ENCODE peak calls at places on chromosomes 7 and 10, in eight cellular contexts. T, I, S, L, A, E, H and M are unnamed samples. For H3K4me1, the result is how much of the 10 kb centered on the place peaks cover.

GRCh38 chr10:116620423-116621400 is at the start of gene PNLIPRP2:
- DNase-seq in A (peak), L (no peak), S (no peak), T (no peak), H (no peak), E (no peak), I (no peak), M (no peak)

GRCh38 chr10:132140167-132140925 is 46.4 kb upstream of the DPYSL4 start:
- DNase-seq in E (no peak), I (no peak), H (peak), S (peak), L (peak), A (no peak), T (no peak), M (no peak)

GRCh38 chr7:103065666-103066065 is 8.9 kb downstream of the FBXL13 start:
- DNase-seq in E (peak), T (no peak), I (peak), H (no peak), A (peak), S (no peak), L (no peak), M (no peak)

GRCh38 chr7:99837649-99838361 is 10.0 kb downstream of the CYP3A43 start:
- DNase-seq in T (no peak), L (no peak), S (no peak), E (no peak), A (no peak), H (no peak), I (no peak), M (no peak)

GRCh38 chr10:52631648-52632047 is 140.9 kb downstream of the MBL2 start:
- DNase-seq in T (no peak), I (no peak), A (no peak), H (no peak), L (no peak), S (no peak), E (no peak), M (no peak)

GRCh38 chr7:154178890-154179289 is 126.7 kb downstream of the DPP6 start:
- DNase-seq in L (no peak), A (no peak), T (no peak), I (no peak), E (no peak), H (no peak), S (no peak), M (no peak)

GRCh38 chr7:102099474-102099873 is 187.2 kb upstream of the SH2B2 start:
- DNase-seq in L (no peak), E (no peak), A (no peak), H (no peak), T (no peak), I (no peak), S (no peak), M (no peak)

GRCh38 chr7:107982463-107982862 is 20.5 kb downstream of the LAMB1 start:
- DNase-seq in T (no peak), S (no peak), E (no peak), L (no peak), I (no peak), A (no peak), H (peak), M (no peak)

GRCh38 chr7:80224416-80224815 is 89.8 kb downstream of the GNAI1 start:
- DNase-seq in E (no peak), T (no peak), A (no peak), H (no peak), S (no peak), I (no peak), L (no peak), M (no peak)

GRCh38 chr10:48638739-48639527 is 34.1 kb upstream of the ARHGAP22 start:
- DNase-seq in S (no peak), I (no peak), H (no peak), T (no peak), L (no peak), A (no peak), E (no peak), M (no peak)

GRCh38 chr10:22612316-22612715 is 102.1 kb downstream of the PIP4K2A start:
- DNase-seq in T (no peak), E (no peak), I (no peak), H (no peak), S (no peak), L (no peak), A (no peak), M (no peak)

GRCh38 chr10:126264089-126265018 is 123.9 kb downstream of the ADAM12 start:
- DNase-seq in E (no peak), A (no peak), H (no peak), T (no peak), S (no peak), I (no peak), L (no peak), M (no peak)

GRCh38 chr10:59700709-59701108 is 8.9 kb downstream of the SLC16A9 start:
- DNase-seq in H (no peak), S (no peak), L (no peak), T (no peak), E (no peak), A (no peak), I (no peak), M (no peak)

GRCh38 chr10:33325929-33326328 is 8.5 kb downstream of the NRP1 start:
- DNase-seq in H (no peak), T (no peak), S (no peak), I (no peak), L (no peak), E (no peak), A (no peak), M (no peak)

GRCh38 chr10:70052462-70053211 is at the start of gene MACROH2A2:
- DNase-seq in E (peak), L (peak), S (peak), I (peak), T (peak), A (peak), H (peak), M (peak)

GRCh38 chr7:831596-832291 is 532 bp upstream of the SUN1 start:
- DNase-seq in H (no peak), I (peak), S (no peak), A (no peak), L (no peak), T (no peak), E (peak), M (peak)

GRCh38 chr7:6271091-6271658 is 1.2 kb downstream of the CYTH3 start:
- DNase-seq in T (peak), H (peak), E (peak), I (peak), L (peak), A (peak), S (peak), M (peak)

GRCh38 chr7:19916011-19916410 is 142.6 kb upstream of the TMEM196 start:
- DNase-seq in E (no peak), I (no peak), A (no peak), L (no peak), H (no peak), S (no peak), T (no peak), M (no peak)

GRCh38 chr10:48614481-48615383 is 9.9 kb upstream of the ARHGAP22 start:
- DNase-seq in T (no peak), S (no peak), H (no peak), I (peak), A (no peak), E (peak), L (no peak), M (no peak)

GRCh38 chr10:121080324-121080807 is 229.2 kb downstream of the WDR11 start:
- DNase-seq in S (peak), T (no peak), I (no peak), E (no peak), H (no peak), A (no peak), L (peak), M (no peak)

GRCh38 chr7:34155225-34155908 is 250.0 kb downstream of the BMPER start:
- DNase-seq in A (no peak), T (no peak), E (peak), L (no peak), S (no peak), I (peak), H (peak), M (peak)

GRCh38 chr10:21496285-21497176 is 29.0 kb downstream of the SKIDA1 start:
- DNase-seq in T (no peak), S (peak), E (peak), L (peak), I (peak), A (peak), H (peak), M (peak)

GRCh38 chr7:74380720-74381119 is 73.0 kb upstream of the GTF2IRD1 start:
- DNase-seq in E (no peak), L (no peak), A (peak), H (no peak), T (no peak), S (no peak), I (no peak), M (no peak)

GRCh38 chr7:45872116-45873034 is 507 bp downstream of the CCDC201 start:
- DNase-seq in A (no peak), L (no peak), H (no peak), S (no peak), I (no peak), E (no peak), T (no peak), M (no peak)

GRCh38 chr7:155203882-155204691 is 93.6 kb upstream of the INSIG1 start:
- DNase-seq in E (no peak), H (peak), L (no peak), T (no peak), A (peak), I (no peak), S (no peak), M (no peak)

GRCh38 chr7:116122972-116123595 is 87.3 kb upstream of the TES start:
- DNase-seq in T (no peak), A (no peak), E (peak), H (no peak), L (no peak), S (no peak), I (peak), M (no peak)

GRCh38 chr10:47164126-47164799 is 135.7 kb upstream of the GDF10 start:
- DNase-seq in T (no peak), I (peak), E (peak), S (no peak), H (no peak), L (no peak), A (no peak), M (no peak)

GRCh38 chr7:141649865-141650499 is 52.0 kb downstream of the DENND11 start:
- DNase-seq in L (peak), A (peak), S (peak), T (no peak), H (peak), E (peak), I (peak), M (peak)

GRCh38 chr10:119348516-119349240 is 141.3 kb downstream of the GRK5 start:
- DNase-seq in I (peak), S (peak), L (peak), A (no peak), T (peak), H (peak), E (no peak), M (no peak)

GRCh38 chr7:141444956-141445355 is 106.3 kb upstream of the AGK start:
- DNase-seq in S (no peak), I (no peak), A (no peak), L (no peak), H (no peak), E (no peak), T (no peak), M (no peak)

GRCh38 chr7:149772236-149772820 is 1.1 kb downstream of the ZNF467 start:
- DNase-seq in A (no peak), E (peak), S (no peak), T (peak), L (no peak), I (no peak), H (no peak), M (no peak)

GRCh38 chr7:142300689-142301088 is 42.8 kb upstream of the PRSS58 start:
- DNase-seq in I (no peak), L (no peak), S (no peak), H (no peak), A (no peak), E (no peak), T (no peak), M (no peak)

GRCh38 chr7:70092314-70093303 is 494.3 kb downstream of the AUTS2 start:
- DNase-seq in H (no peak), I (peak), S (no peak), T (no peak), L (peak), E (no peak), A (no peak), M (no peak)

GRCh38 chr7:18541189-18541870 is 45.8 kb downstream of the HDAC9 start:
- DNase-seq in L (peak), A (peak), T (no peak), S (peak), E (no peak), I (peak), H (peak), M (peak)

GRCh38 chr7:45703373-45703821 is 129.2 kb downstream of the ADCY1 start:
- DNase-seq in L (no peak), A (peak), E (no peak), I (no peak), S (no peak), T (no peak), H (no peak), M (peak)

GRCh38 chr7:30750574-30751256 is 1.2 kb upstream of the INMT start:
- DNase-seq in L (peak), H (peak), T (peak), I (peak), E (no peak), A (no peak), S (peak), M (no peak)

GRCh38 chr7:107989618-107990373 is 13.2 kb downstream of the LAMB1 start:
- DNase-seq in I (peak), E (no peak), A (no peak), S (no peak), H (no peak), L (no peak), T (no peak), M (no peak)

DNA sequence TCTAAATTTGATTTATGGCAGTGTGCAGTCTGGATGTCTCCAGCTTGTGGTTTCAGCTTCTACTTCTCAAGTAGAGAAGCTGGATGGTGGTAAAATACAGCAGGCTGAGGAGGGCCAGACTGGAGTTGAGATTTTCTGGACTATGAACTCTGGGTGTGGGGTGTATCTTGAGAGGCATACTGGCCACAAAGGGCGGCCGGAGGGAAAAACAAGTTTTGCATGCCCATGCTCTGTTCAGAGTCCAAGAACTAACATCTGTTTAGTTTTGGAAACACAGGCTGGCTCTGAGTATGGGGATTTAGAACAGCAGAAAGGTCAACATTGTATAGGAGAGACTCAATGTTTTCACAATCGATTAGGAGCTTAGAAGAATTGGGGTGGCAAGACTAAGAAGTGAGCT is 593.0 kb downstream of the CNTNAP2 start:
- DNase-seq in H (no peak), L (no peak), S (no peak), T (no peak), E (no peak), A (no peak), I (no peak), M (no peak)
- H3K27ac ChIP-seq in H (no peak), L (no peak), S (no peak), T (no peak), E (no peak), A (no peak), I (no peak), M (no peak)

DNA sequence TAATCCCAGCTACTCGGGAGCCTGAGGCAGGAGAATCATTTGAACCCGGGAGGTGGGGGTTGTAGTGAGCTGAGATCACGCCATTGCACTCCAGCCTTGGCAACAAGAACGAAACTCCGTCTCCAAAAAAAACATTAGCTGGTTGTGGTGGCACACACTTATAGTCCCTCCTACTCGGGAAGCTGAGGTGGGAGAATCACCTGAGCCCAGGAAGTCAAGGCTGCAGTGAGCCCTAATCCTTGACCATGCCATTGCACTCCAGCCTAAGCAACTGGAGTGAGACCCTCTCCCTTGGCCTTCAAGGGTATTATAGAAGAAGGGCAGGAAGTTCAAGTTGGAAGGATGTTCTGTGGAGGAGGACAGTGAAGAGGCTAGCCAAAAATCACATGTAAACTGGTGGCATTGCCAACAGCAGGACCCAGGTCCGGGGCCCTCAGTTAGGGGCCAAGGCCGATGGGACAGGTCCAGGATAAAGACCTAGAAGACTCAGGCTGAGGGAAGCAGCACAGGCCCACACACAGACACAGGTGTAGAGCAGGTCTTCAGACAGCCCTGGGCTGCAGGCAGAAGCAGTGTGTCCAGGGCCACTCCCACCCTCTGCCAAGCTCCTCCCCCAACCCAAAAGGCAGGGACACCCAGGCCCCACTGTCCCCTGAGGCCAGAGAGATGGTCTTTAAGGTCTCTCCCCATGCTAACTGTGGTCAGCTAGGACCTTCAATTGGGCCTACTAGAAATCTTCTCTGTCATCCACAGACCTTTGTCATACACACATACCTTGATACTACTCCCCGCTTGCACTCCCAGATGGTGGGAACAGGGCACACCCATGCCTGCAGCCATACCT is 8.4 kb upstream of the SAMD8 start:
- DNase-seq in A (no peak), I (no peak), L (no peak), E (no peak), H (peak), T (no peak), S (no peak), M (no peak)
- H3K4me1 ChIP-seq in A (under half), I (under half), L (under half), E (under half), H (under half), T (under half), S (under half), M (under half)

GRCh38 chr7:27156508-27156898 is at the start of gene HOXA7:
- DNase-seq in H (peak), L (peak), I (peak), T (peak), S (no peak), E (peak), A (peak), M (peak)

GRCh38 chr7:27156901-27157716 is 634 bp upstream of the HOXA7 start:
- DNase-seq in L (peak), T (no peak), E (no peak), S (peak), I (no peak), H (peak), A (peak), M (no peak)

GRCh38 chr7:27159278-27160146 is 3.0 kb upstream of the HOXA7 start:
- DNase-seq in L (peak), T (peak), I (no peak), E (no peak), S (no peak), A (no peak), H (peak), M (no peak)

GRCh38 chr7:27158436-27159277 is 2.2 kb upstream of the HOXA7 start:
- DNase-seq in T (peak), L (peak), H (peak), E (no peak), I (no peak), A (no peak), S (no peak), M (no peak)

GRCh38 chr7:27157717-27158431 is 1.4 kb upstream of the HOXA7 start:
- DNase-seq in L (peak), S (no peak), E (no peak), H (peak), T (peak), A (peak), I (no peak), M (peak)
- TF ChIP-seq POLR2A in L (no peak), S (no peak), E (no peak), H (no peak), T (no peak), A (no peak), I (no peak), M (no peak)

GRCh38 chr7:55132890-55133551 is 114.2 kb downstream of the EGFR start:
- DNase-seq in H (peak), E (peak), A (peak), L (no peak), I (peak), T (peak), S (peak), M (peak)
- H3K27ac ChIP-seq in H (peak), E (peak), A (peak), L (no peak), I (peak), T (peak), S (peak), M (peak)

DNA sequence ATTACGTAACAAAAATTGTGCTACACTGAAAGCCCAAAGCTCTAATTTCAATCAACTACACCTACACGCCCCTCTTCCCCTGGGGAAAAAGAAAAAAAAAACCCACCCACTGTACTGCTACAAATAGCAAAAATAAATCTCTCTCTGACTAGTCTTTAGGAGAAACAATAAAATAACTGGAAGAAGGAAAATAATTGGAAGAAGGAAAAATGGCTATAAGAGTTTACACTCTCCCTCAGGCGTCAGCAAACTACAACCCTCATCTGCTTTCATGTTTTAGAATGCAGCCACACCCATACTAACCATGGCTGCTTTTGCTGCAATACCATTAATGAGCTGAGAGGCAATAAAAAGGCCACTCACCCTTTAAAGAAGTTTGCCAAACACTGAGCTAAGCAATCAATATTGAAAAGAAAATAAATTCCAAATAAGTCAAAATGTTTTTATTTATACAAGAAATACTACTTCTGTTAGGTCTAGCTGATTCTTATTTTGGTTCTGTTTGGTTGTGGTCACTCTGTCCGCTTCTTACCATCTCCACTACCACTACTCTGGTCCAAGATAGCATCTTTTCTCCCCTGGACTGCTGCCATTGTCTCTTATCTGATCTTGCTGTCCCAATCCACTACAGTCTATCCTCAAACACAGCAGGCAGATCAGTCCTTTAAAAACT is 3.8 kb downstream of the MINDY3 start:
- DNase-seq in S (no peak), T (no peak), A (no peak), I (no peak), H (no peak), E (no peak), L (no peak), M (no peak)
- H3K4me1 ChIP-seq in S (under half), T (under half), A (half or more), I (under half), H (under half), E (under half), L (under half), M (half or more)

DNA sequence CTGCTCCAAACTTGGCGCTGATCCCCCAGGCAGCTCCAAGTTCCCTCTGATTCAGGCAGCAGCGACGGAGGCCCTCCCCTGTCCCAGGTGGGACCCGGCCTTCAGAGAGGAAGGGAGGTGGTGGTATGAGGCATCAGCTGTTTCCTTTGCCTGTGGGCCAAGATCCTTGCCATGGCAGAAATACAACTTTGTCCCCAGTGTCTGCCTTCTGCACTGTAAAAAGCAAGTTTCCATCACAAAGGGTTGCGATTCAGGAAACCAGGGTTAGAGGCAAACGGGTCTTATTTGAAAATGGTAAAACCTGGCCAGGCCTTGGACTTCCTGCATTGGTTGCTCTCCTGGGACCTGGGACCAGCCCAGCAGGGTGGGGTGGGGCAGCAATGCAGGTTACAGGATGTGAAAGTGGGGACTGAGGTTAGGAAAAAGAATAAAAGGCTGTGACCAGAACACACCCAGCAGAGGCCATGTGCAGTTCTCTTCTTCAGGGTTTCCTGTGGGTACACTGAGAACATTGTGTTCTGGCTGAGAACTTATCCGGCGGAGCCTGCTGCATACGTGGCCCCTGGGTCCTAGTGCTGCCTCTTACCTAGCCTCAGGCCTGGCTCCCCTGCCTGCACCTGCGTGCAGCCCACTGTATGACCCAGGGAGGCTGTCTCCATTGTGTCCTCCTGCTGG is 25.1 kb upstream of the DDIT4 start:
- DNase-seq in S (peak), T (peak), L (peak), H (peak), E (no peak), A (peak), I (no peak), M (peak)
- TF ChIP-seq POLR2A in S (no peak), T (peak), L (peak), H (peak), E (peak), A (no peak), I (no peak), M (peak)